ENCODE peak calls at places on chromosomes 6 and 20, in four cellular contexts. One of them, this sample, is unnamed.

GRCh38 chr6:40466986-40467584 is 120.1 kb downstream of the LRFN2 start:
- DNase-seq in CD8-positive, alpha-beta T cell: no peak
- DNase-seq in AG04449: no peak
- DNase-seq in sciatic nerve: no peak
- DNase-seq in this sample: no peak

GRCh38 chr6:82494367-82494766 is 130.8 kb downstream of the TPBG start:
- DNase-seq in CD8-positive, alpha-beta T cell: no peak
- DNase-seq in AG04449: no peak
- DNase-seq in sciatic nerve: no peak
- DNase-seq in this sample: no peak

GRCh38 chr6:31559958-31560696 is 12.0 kb upstream of the LTA start:
- DNase-seq in CD8-positive, alpha-beta T cell: peak
- DNase-seq in AG04449: no peak
- DNase-seq in sciatic nerve: no peak
- DNase-seq in this sample: peak

GRCh38 chr20:57811373-57812020 is 101.7 kb upstream of the PMEPA1 start:
- DNase-seq in CD8-positive, alpha-beta T cell: no peak
- DNase-seq in AG04449: no peak
- DNase-seq in sciatic nerve: no peak
- DNase-seq in this sample: no peak

GRCh38 chr6:154938245-154938583 is 56.9 kb upstream of the TIAM2 start:
- DNase-seq in CD8-positive, alpha-beta T cell: no peak
- DNase-seq in AG04449: no peak
- DNase-seq in sciatic nerve: no peak
- DNase-seq in this sample: no peak

GRCh38 chr20:36259177-36259835 is 23.0 kb downstream of the AAR2 start:
- DNase-seq in CD8-positive, alpha-beta T cell: no peak
- DNase-seq in AG04449: no peak
- DNase-seq in sciatic nerve: no peak
- DNase-seq in this sample: no peak

GRCh38 chr6:40298207-40298606 is 289.0 kb downstream of the LRFN2 start:
- DNase-seq in CD8-positive, alpha-beta T cell: no peak
- DNase-seq in AG04449: no peak
- DNase-seq in sciatic nerve: no peak
- DNase-seq in this sample: no peak

GRCh38 chr20:38471245-38471644 is 1.4 kb upstream of the RALGAPB start:
- DNase-seq in CD8-positive, alpha-beta T cell: no peak
- DNase-seq in AG04449: no peak
- DNase-seq in sciatic nerve: no peak
- DNase-seq in this sample: no peak

This sample was measured in cardiac septum.